ENCODE peak calls at places on chromosome 7, in seven cellular contexts. One of them, this sample, is unnamed.
A peak's percentile ranks its signal among the peaks of the same experiment; 100 is the strongest.

GRCh38 chr7:32092346-32092745 is 22.1 kb upstream of the PDE1C start:
- DNase-seq in ascending aorta: no peak
- DNase-seq in AG04450: no peak
- DNase-seq in stimulated activated CD4-positive, alpha-beta T cell treated with anti-CD3 and anti-CD28 coated beads, Interleukin-2, amount 100 ng/mL, for 48 hours: no peak
- DNase-seq in upper lobe of right lung: no peak
- DNase-seq in fibroblast of lung: no peak
- DNase-seq in hepatocyte: no peak
- DNase-seq in this sample: no peak

GRCh38 chr7:155338632-155339320 is 41.1 kb downstream of the INSIG1 start:
- DNase-seq in ascending aorta: peak; percentile 56
- DNase-seq in AG04450: no peak
- DNase-seq in stimulated activated CD4-positive, alpha-beta T cell treated with anti-CD3 and anti-CD28 coated beads, Interleukin-2, amount 100 ng/mL, for 48 hours: no peak
- DNase-seq in upper lobe of right lung: no peak
- DNase-seq in fibroblast of lung: no peak
- DNase-seq in hepatocyte: no peak
- DNase-seq in this sample: no peak

GRCh38 chr7:28375729-28376128 is 36.6 kb upstream of the CREB5 start:
- DNase-seq in ascending aorta: no peak
- DNase-seq in AG04450: no peak
- DNase-seq in stimulated activated CD4-positive, alpha-beta T cell treated with anti-CD3 and anti-CD28 coated beads, Interleukin-2, amount 100 ng/mL, for 48 hours: no peak
- DNase-seq in upper lobe of right lung: no peak
- DNase-seq in fibroblast of lung: no peak
- DNase-seq in hepatocyte: no peak
- DNase-seq in this sample: no peak

GRCh38 chr7:4556868-4557620 is 125.1 kb upstream of the FOXK1 start:
- DNase-seq in ascending aorta: no peak
- DNase-seq in AG04450: no peak
- DNase-seq in stimulated activated CD4-positive, alpha-beta T cell treated with anti-CD3 and anti-CD28 coated beads, Interleukin-2, amount 100 ng/mL, for 48 hours: no peak
- DNase-seq in upper lobe of right lung: no peak
- DNase-seq in fibroblast of lung: no peak
- DNase-seq in hepatocyte: no peak
- DNase-seq in this sample: no peak

GRCh38 chr7:30251708-30252329 is 32.6 kb upstream of the ZNRF2 start:
- DNase-seq in ascending aorta: no peak
- DNase-seq in AG04450: no peak
- DNase-seq in stimulated activated CD4-positive, alpha-beta T cell treated with anti-CD3 and anti-CD28 coated beads, Interleukin-2, amount 100 ng/mL, for 48 hours: no peak
- DNase-seq in upper lobe of right lung: no peak
- DNase-seq in fibroblast of lung: peak; percentile 21
- DNase-seq in hepatocyte: peak; percentile 31
- DNase-seq in this sample: no peak

GRCh38 chr7:123770378-123770777 is 21.6 kb upstream of the WASL start:
- DNase-seq in ascending aorta: no peak
- DNase-seq in AG04450: no peak
- DNase-seq in stimulated activated CD4-positive, alpha-beta T cell treated with anti-CD3 and anti-CD28 coated beads, Interleukin-2, amount 100 ng/mL, for 48 hours: no peak
- DNase-seq in upper lobe of right lung: no peak
- DNase-seq in fibroblast of lung: peak; percentile 34
- DNase-seq in hepatocyte: no peak
- DNase-seq in this sample: no peak

GRCh38 chr7:92625617-92626016 is 35.4 kb upstream of the FAM133B start:
- DNase-seq in ascending aorta: no peak
- DNase-seq in AG04450: no peak
- DNase-seq in stimulated activated CD4-positive, alpha-beta T cell treated with anti-CD3 and anti-CD28 coated beads, Interleukin-2, amount 100 ng/mL, for 48 hours: no peak
- DNase-seq in upper lobe of right lung: no peak
- DNase-seq in fibroblast of lung: no peak
- DNase-seq in hepatocyte: no peak
- DNase-seq in this sample: no peak

GRCh38 chr7:107809179-107809578 is 6.2 kb upstream of the SLC26A3 start:
- DNase-seq in ascending aorta: no peak
- DNase-seq in AG04450: no peak
- DNase-seq in stimulated activated CD4-positive, alpha-beta T cell treated with anti-CD3 and anti-CD28 coated beads, Interleukin-2, amount 100 ng/mL, for 48 hours: no peak
- DNase-seq in upper lobe of right lung: no peak
- DNase-seq in fibroblast of lung: no peak
- DNase-seq in hepatocyte: no peak
- DNase-seq in this sample: no peak

GRCh38 chr7:143331179-143331825 is 15.4 kb downstream of the CLCN1 start:
- DNase-seq in ascending aorta: no peak
- DNase-seq in AG04450: peak; percentile 77
- DNase-seq in stimulated activated CD4-positive, alpha-beta T cell treated with anti-CD3 and anti-CD28 coated beads, Interleukin-2, amount 100 ng/mL, for 48 hours: no peak
- DNase-seq in upper lobe of right lung: no peak
- DNase-seq in fibroblast of lung: peak; percentile 97
- DNase-seq in hepatocyte: no peak
- DNase-seq in this sample: no peak

GRCh38 chr7:54719974-54720373 is 39.0 kb downstream of the SEC61G start:
- DNase-seq in ascending aorta: no peak
- DNase-seq in AG04450: no peak
- DNase-seq in stimulated activated CD4-positive, alpha-beta T cell treated with anti-CD3 and anti-CD28 coated beads, Interleukin-2, amount 100 ng/mL, for 48 hours: no peak
- DNase-seq in upper lobe of right lung: no peak
- DNase-seq in fibroblast of lung: no peak
- DNase-seq in hepatocyte: no peak
- DNase-seq in this sample: no peak

GRCh38 chr7:129553861-129554530 is 51.7 kb downstream of the SMKR1 start:
- DNase-seq in ascending aorta: no peak
- DNase-seq in AG04450: no peak
- DNase-seq in stimulated activated CD4-positive, alpha-beta T cell treated with anti-CD3 and anti-CD28 coated beads, Interleukin-2, amount 100 ng/mL, for 48 hours: peak; percentile 22
- DNase-seq in upper lobe of right lung: no peak
- DNase-seq in fibroblast of lung: peak; percentile 43
- DNase-seq in hepatocyte: no peak
- DNase-seq in this sample: peak; percentile 49

GRCh38 chr7:130896051-130896881 is 162.3 kb upstream of the KLF14 start:
- DNase-seq in ascending aorta: peak; percentile 59
- DNase-seq in AG04450: no peak
- DNase-seq in stimulated activated CD4-positive, alpha-beta T cell treated with anti-CD3 and anti-CD28 coated beads, Interleukin-2, amount 100 ng/mL, for 48 hours: no peak
- DNase-seq in upper lobe of right lung: no peak
- DNase-seq in fibroblast of lung: peak; percentile 68
- DNase-seq in hepatocyte: no peak
- DNase-seq in this sample: no peak

GRCh38 chr7:45962861-45963260 is 41.8 kb upstream of the IGFBP3 start:
- DNase-seq in ascending aorta: no peak
- DNase-seq in AG04450: no peak
- DNase-seq in stimulated activated CD4-positive, alpha-beta T cell treated with anti-CD3 and anti-CD28 coated beads, Interleukin-2, amount 100 ng/mL, for 48 hours: no peak
- DNase-seq in upper lobe of right lung: no peak
- DNase-seq in fibroblast of lung: no peak
- DNase-seq in hepatocyte: no peak
- DNase-seq in this sample: no peak

GRCh38 chr7:112271162-112271561 is 64.7 kb downstream of the ZNF277 start:
- DNase-seq in ascending aorta: no peak
- DNase-seq in AG04450: no peak
- DNase-seq in stimulated activated CD4-positive, alpha-beta T cell treated with anti-CD3 and anti-CD28 coated beads, Interleukin-2, amount 100 ng/mL, for 48 hours: no peak
- DNase-seq in upper lobe of right lung: no peak
- DNase-seq in fibroblast of lung: no peak
- DNase-seq in hepatocyte: no peak
- DNase-seq in this sample: no peak

GRCh38 chr7:24825931-24826661 is 68.8 kb upstream of the GSDME start:
- DNase-seq in ascending aorta: no peak
- DNase-seq in AG04450: no peak
- DNase-seq in stimulated activated CD4-positive, alpha-beta T cell treated with anti-CD3 and anti-CD28 coated beads, Interleukin-2, amount 100 ng/mL, for 48 hours: no peak
- DNase-seq in upper lobe of right lung: no peak
- DNase-seq in fibroblast of lung: peak; percentile 48
- DNase-seq in hepatocyte: peak; percentile 84
- DNase-seq in this sample: peak; percentile 65

GRCh38 chr7:98418636-98419315 is 17.9 kb upstream of the BAIAP2L1 start:
- DNase-seq in ascending aorta: peak; percentile 76
- DNase-seq in AG04450: peak; percentile 77
- DNase-seq in stimulated activated CD4-positive, alpha-beta T cell treated with anti-CD3 and anti-CD28 coated beads, Interleukin-2, amount 100 ng/mL, for 48 hours: peak; percentile 31
- DNase-seq in upper lobe of right lung: no peak
- DNase-seq in fibroblast of lung: peak; percentile 91
- DNase-seq in hepatocyte: peak; percentile 95
- DNase-seq in this sample: peak; percentile 42

GRCh38 chr7:101717986-101718746 is 89.1 kb upstream of the MYL10 start:
- DNase-seq in ascending aorta: peak; percentile 74
- DNase-seq in AG04450: peak; percentile 34
- DNase-seq in stimulated activated CD4-positive, alpha-beta T cell treated with anti-CD3 and anti-CD28 coated beads, Interleukin-2, amount 100 ng/mL, for 48 hours: no peak
- DNase-seq in upper lobe of right lung: no peak
- DNase-seq in fibroblast of lung: peak; percentile 4
- DNase-seq in hepatocyte: peak; percentile 80
- DNase-seq in this sample: peak; percentile 5

GRCh38 chr7:137399827-137400823 is 56.6 kb upstream of the PTN start:
- DNase-seq in ascending aorta: no peak
- DNase-seq in AG04450: peak; percentile 24
- DNase-seq in stimulated activated CD4-positive, alpha-beta T cell treated with anti-CD3 and anti-CD28 coated beads, Interleukin-2, amount 100 ng/mL, for 48 hours: no peak
- DNase-seq in upper lobe of right lung: no peak
- DNase-seq in fibroblast of lung: peak; percentile 55
- DNase-seq in hepatocyte: no peak
- DNase-seq in this sample: no peak

GRCh38 chr7:127976056-127976455 is 55.2 kb downstream of the LRRC4 start:
- DNase-seq in ascending aorta: no peak
- DNase-seq in AG04450: no peak
- DNase-seq in stimulated activated CD4-positive, alpha-beta T cell treated with anti-CD3 and anti-CD28 coated beads, Interleukin-2, amount 100 ng/mL, for 48 hours: no peak
- DNase-seq in upper lobe of right lung: no peak
- DNase-seq in fibroblast of lung: peak; percentile 23
- DNase-seq in hepatocyte: peak; percentile 59
- DNase-seq in this sample: peak; percentile 11

GRCh38 chr7:104445393-104445792 is 117.0 kb downstream of the LHFPL3 start:
- DNase-seq in ascending aorta: no peak
- DNase-seq in AG04450: no peak
- DNase-seq in stimulated activated CD4-positive, alpha-beta T cell treated with anti-CD3 and anti-CD28 coated beads, Interleukin-2, amount 100 ng/mL, for 48 hours: no peak
- DNase-seq in upper lobe of right lung: no peak
- DNase-seq in fibroblast of lung: no peak
- DNase-seq in hepatocyte: no peak
- DNase-seq in this sample: no peak

GRCh38 chr7:77703220-77703472 is 6.9 kb downstream of the RSBN1L start:
- DNase-seq in ascending aorta: no peak
- DNase-seq in AG04450: no peak
- DNase-seq in stimulated activated CD4-positive, alpha-beta T cell treated with anti-CD3 and anti-CD28 coated beads, Interleukin-2, amount 100 ng/mL, for 48 hours: no peak
- DNase-seq in upper lobe of right lung: no peak
- DNase-seq in fibroblast of lung: no peak
- DNase-seq in hepatocyte: no peak
- DNase-seq in this sample: no peak

GRCh38 chr7:33536398-33536797 is 368.9 kb upstream of the BMPER start:
- DNase-seq in ascending aorta: no peak
- DNase-seq in AG04450: no peak
- DNase-seq in stimulated activated CD4-positive, alpha-beta T cell treated with anti-CD3 and anti-CD28 coated beads, Interleukin-2, amount 100 ng/mL, for 48 hours: no peak
- DNase-seq in upper lobe of right lung: no peak
- DNase-seq in fibroblast of lung: no peak
- DNase-seq in hepatocyte: no peak
- DNase-seq in this sample: no peak

GRCh38 chr7:468681-469590 is 50.7 kb downstream of the PDGFA start:
- DNase-seq in ascending aorta: peak; percentile 78
- DNase-seq in AG04450: no peak
- DNase-seq in stimulated activated CD4-positive, alpha-beta T cell treated with anti-CD3 and anti-CD28 coated beads, Interleukin-2, amount 100 ng/mL, for 48 hours: no peak
- DNase-seq in upper lobe of right lung: peak; percentile 50
- DNase-seq in fibroblast of lung: no peak
- DNase-seq in hepatocyte: no peak
- DNase-seq in this sample: peak; percentile 68

GRCh38 chr7:139679731-139680594 is 97.8 kb downstream of the HIPK2 start:
- DNase-seq in ascending aorta: peak; percentile 74
- DNase-seq in AG04450: no peak
- DNase-seq in stimulated activated CD4-positive, alpha-beta T cell treated with anti-CD3 and anti-CD28 coated beads, Interleukin-2, amount 100 ng/mL, for 48 hours: no peak
- DNase-seq in upper lobe of right lung: no peak
- DNase-seq in fibroblast of lung: peak; percentile 54
- DNase-seq in hepatocyte: no peak
- DNase-seq in this sample: peak; percentile 21

GRCh38 chr7:78433421-78433820 is 634.8 kb downstream of the PHTF2 start:
- DNase-seq in ascending aorta: no peak
- DNase-seq in AG04450: no peak
- DNase-seq in stimulated activated CD4-positive, alpha-beta T cell treated with anti-CD3 and anti-CD28 coated beads, Interleukin-2, amount 100 ng/mL, for 48 hours: no peak
- DNase-seq in upper lobe of right lung: no peak
- DNase-seq in fibroblast of lung: peak; percentile 1
- DNase-seq in hepatocyte: no peak
- DNase-seq in this sample: no peak

GRCh38 chr7:128155100-128155763 is 85.8 kb upstream of the LEP start:
- DNase-seq in ascending aorta: no peak
- DNase-seq in AG04450: no peak
- DNase-seq in stimulated activated CD4-positive, alpha-beta T cell treated with anti-CD3 and anti-CD28 coated beads, Interleukin-2, amount 100 ng/mL, for 48 hours: no peak
- DNase-seq in upper lobe of right lung: no peak
- DNase-seq in fibroblast of lung: no peak
- DNase-seq in hepatocyte: peak; percentile 45
- DNase-seq in this sample: no peak

GRCh38 chr7:103065666-103066065 is 8.9 kb downstream of the FBXL13 start:
- DNase-seq in ascending aorta: no peak
- DNase-seq in AG04450: no peak
- DNase-seq in stimulated activated CD4-positive, alpha-beta T cell treated with anti-CD3 and anti-CD28 coated beads, Interleukin-2, amount 100 ng/mL, for 48 hours: peak; percentile 21
- DNase-seq in upper lobe of right lung: peak; percentile 70
- DNase-seq in fibroblast of lung: peak; percentile 31
- DNase-seq in hepatocyte: peak; percentile 46
- DNase-seq in this sample: peak; percentile 63

GRCh38 chr7:16298221-16298620 is 123.1 kb downstream of the CRPPA start:
- DNase-seq in ascending aorta: no peak
- DNase-seq in AG04450: no peak
- DNase-seq in stimulated activated CD4-positive, alpha-beta T cell treated with anti-CD3 and anti-CD28 coated beads, Interleukin-2, amount 100 ng/mL, for 48 hours: no peak
- DNase-seq in upper lobe of right lung: no peak
- DNase-seq in fibroblast of lung: no peak
- DNase-seq in hepatocyte: no peak
- DNase-seq in this sample: no peak

GRCh38 chr7:138618933-138619332 is 82.2 kb downstream of the SVOPL start:
- DNase-seq in ascending aorta: no peak
- DNase-seq in AG04450: no peak
- DNase-seq in stimulated activated CD4-positive, alpha-beta T cell treated with anti-CD3 and anti-CD28 coated beads, Interleukin-2, amount 100 ng/mL, for 48 hours: no peak
- DNase-seq in upper lobe of right lung: no peak
- DNase-seq in fibroblast of lung: no peak
- DNase-seq in hepatocyte: no peak
- DNase-seq in this sample: no peak

GRCh38 chr7:85041599-85042216 is 145.1 kb downstream of the SEMA3D start:
- DNase-seq in ascending aorta: peak; percentile 72
- DNase-seq in AG04450: peak; percentile 37
- DNase-seq in stimulated activated CD4-positive, alpha-beta T cell treated with anti-CD3 and anti-CD28 coated beads, Interleukin-2, amount 100 ng/mL, for 48 hours: peak; percentile 15
- DNase-seq in upper lobe of right lung: peak; percentile 71
- DNase-seq in fibroblast of lung: peak; percentile 79
- DNase-seq in hepatocyte: peak; percentile 81
- DNase-seq in this sample: peak; percentile 57

GRCh38 chr7:44757739-44758138 is 9.1 kb downstream of the ZMIZ2 start:
- DNase-seq in ascending aorta: no peak
- DNase-seq in AG04450: no peak
- DNase-seq in stimulated activated CD4-positive, alpha-beta T cell treated with anti-CD3 and anti-CD28 coated beads, Interleukin-2, amount 100 ng/mL, for 48 hours: no peak
- DNase-seq in upper lobe of right lung: no peak
- DNase-seq in fibroblast of lung: no peak
- DNase-seq in hepatocyte: no peak
- DNase-seq in this sample: no peak

GRCh38 chr7:32191296-32191695 is 121.1 kb upstream of the PDE1C start:
- DNase-seq in ascending aorta: no peak
- DNase-seq in AG04450: no peak
- DNase-seq in stimulated activated CD4-positive, alpha-beta T cell treated with anti-CD3 and anti-CD28 coated beads, Interleukin-2, amount 100 ng/mL, for 48 hours: no peak
- DNase-seq in upper lobe of right lung: no peak
- DNase-seq in fibroblast of lung: no peak
- DNase-seq in hepatocyte: no peak
- DNase-seq in this sample: no peak

GRCh38 chr7:128136215-128136597 is 104.9 kb upstream of the LEP start:
- DNase-seq in ascending aorta: no peak
- DNase-seq in AG04450: no peak
- DNase-seq in stimulated activated CD4-positive, alpha-beta T cell treated with anti-CD3 and anti-CD28 coated beads, Interleukin-2, amount 100 ng/mL, for 48 hours: no peak
- DNase-seq in upper lobe of right lung: no peak
- DNase-seq in fibroblast of lung: no peak
- DNase-seq in hepatocyte: no peak
- DNase-seq in this sample: no peak

GRCh38 chr7:103637726-103638125 is 191.7 kb upstream of the SLC26A5 start:
- DNase-seq in ascending aorta: no peak
- DNase-seq in AG04450: no peak
- DNase-seq in stimulated activated CD4-positive, alpha-beta T cell treated with anti-CD3 and anti-CD28 coated beads, Interleukin-2, amount 100 ng/mL, for 48 hours: no peak
- DNase-seq in upper lobe of right lung: no peak
- DNase-seq in fibroblast of lung: peak; percentile 41
- DNase-seq in hepatocyte: no peak
- DNase-seq in this sample: peak; percentile 54

GRCh38 chr7:66626236-66626957 is 2.3 kb upstream of the KCTD7 start:
- DNase-seq in ascending aorta: no peak
- DNase-seq in AG04450: peak; percentile 26
- DNase-seq in stimulated activated CD4-positive, alpha-beta T cell treated with anti-CD3 and anti-CD28 coated beads, Interleukin-2, amount 100 ng/mL, for 48 hours: no peak
- DNase-seq in upper lobe of right lung: no peak
- DNase-seq in fibroblast of lung: peak; percentile 27
- DNase-seq in hepatocyte: no peak
- DNase-seq in this sample: no peak

GRCh38 chr7:142932386-142933091 is 1.0 kb downstream of the TRPV5 start:
- DNase-seq in ascending aorta: no peak
- DNase-seq in AG04450: no peak
- DNase-seq in stimulated activated CD4-positive, alpha-beta T cell treated with anti-CD3 and anti-CD28 coated beads, Interleukin-2, amount 100 ng/mL, for 48 hours: no peak
- DNase-seq in upper lobe of right lung: no peak
- DNase-seq in fibroblast of lung: no peak
- DNase-seq in hepatocyte: no peak
- DNase-seq in this sample: no peak

GRCh38 chr7:109235316-109235715 is 665.6 kb downstream of the DNAJB9 start:
- DNase-seq in ascending aorta: no peak
- DNase-seq in AG04450: no peak
- DNase-seq in stimulated activated CD4-positive, alpha-beta T cell treated with anti-CD3 and anti-CD28 coated beads, Interleukin-2, amount 100 ng/mL, for 48 hours: no peak
- DNase-seq in upper lobe of right lung: no peak
- DNase-seq in fibroblast of lung: no peak
- DNase-seq in hepatocyte: no peak
- DNase-seq in this sample: no peak

GRCh38 chr7:3095046-3095445 is 51.4 kb upstream of the CARD11 start:
- DNase-seq in ascending aorta: no peak
- DNase-seq in AG04450: no peak
- DNase-seq in stimulated activated CD4-positive, alpha-beta T cell treated with anti-CD3 and anti-CD28 coated beads, Interleukin-2, amount 100 ng/mL, for 48 hours: peak; percentile 21
- DNase-seq in upper lobe of right lung: no peak
- DNase-seq in fibroblast of lung: no peak
- DNase-seq in hepatocyte: no peak
- DNase-seq in this sample: no peak